ENCODE peak calls at places on chromosome 14, in six cellular contexts. One of them, this sample, is unnamed.

GRCh38 chr14:100554082-100554677 is 33.0 kb downstream of the BEGAIN start:
- DNase-seq in B cell: no peak
- DNase-seq in HCEC 1CT: no peak
- DNase-seq in hypothalamus: no peak
- DNase-seq in NCI-H2107: no peak
- DNase-seq in neuronal stem cell: no peak
- DNase-seq in this sample: no peak

GRCh38 chr14:32702571-32702970 is 236.1 kb upstream of the NPAS3 start:
- DNase-seq in B cell: peak
- DNase-seq in HCEC 1CT: no peak
- DNase-seq in hypothalamus: peak
- DNase-seq in NCI-H2107: no peak
- DNase-seq in neuronal stem cell: peak
- DNase-seq in this sample: peak

GRCh38 chr14:92960706-92961566 is 38.0 kb downstream of the CHGA start:
- DNase-seq in B cell: no peak
- DNase-seq in HCEC 1CT: peak
- DNase-seq in hypothalamus: no peak
- DNase-seq in NCI-H2107: no peak
- DNase-seq in neuronal stem cell: no peak
- DNase-seq in this sample: no peak

GRCh38 chr14:22003471-22003870 is 329.9 kb upstream of the OR4E1 start:
- DNase-seq in B cell: no peak
- DNase-seq in HCEC 1CT: no peak
- DNase-seq in hypothalamus: no peak
- DNase-seq in NCI-H2107: no peak
- DNase-seq in neuronal stem cell: no peak
- DNase-seq in this sample: no peak

GRCh38 chr14:74974364-74975058 is 19.1 kb upstream of the PGF start:
- DNase-seq in B cell: peak
- DNase-seq in HCEC 1CT: no peak
- DNase-seq in hypothalamus: no peak
- DNase-seq in NCI-H2107: no peak
- DNase-seq in neuronal stem cell: no peak
- DNase-seq in this sample: no peak

GRCh38 chr14:98997526-98998205 is 274.3 kb downstream of the BCL11B start:
- DNase-seq in B cell: no peak
- DNase-seq in HCEC 1CT: no peak
- DNase-seq in hypothalamus: no peak
- DNase-seq in NCI-H2107: no peak
- DNase-seq in neuronal stem cell: no peak
- DNase-seq in this sample: no peak

GRCh38 chr14:35789651-35790050 is 19.4 kb downstream of the RALGAPA1 start:
- DNase-seq in B cell: no peak
- DNase-seq in HCEC 1CT: peak
- DNase-seq in hypothalamus: no peak
- DNase-seq in NCI-H2107: no peak
- DNase-seq in neuronal stem cell: no peak
- DNase-seq in this sample: no peak

GRCh38 chr14:49879683-49880204 is 13.1 kb upstream of the ARF6 start:
- DNase-seq in B cell: peak
- DNase-seq in HCEC 1CT: peak
- DNase-seq in hypothalamus: no peak
- DNase-seq in NCI-H2107: peak
- DNase-seq in neuronal stem cell: no peak
- DNase-seq in this sample: peak

GRCh38 chr14:105192866-105193731 is 12.0 kb upstream of the NUDT14 start:
- DNase-seq in B cell: no peak
- DNase-seq in HCEC 1CT: peak
- DNase-seq in hypothalamus: no peak
- DNase-seq in NCI-H2107: no peak
- DNase-seq in neuronal stem cell: no peak
- DNase-seq in this sample: peak

GRCh38 chr14:39447155-39447554 is 14.9 kb upstream of the FBXO33 start:
- DNase-seq in B cell: no peak
- DNase-seq in HCEC 1CT: no peak
- DNase-seq in hypothalamus: no peak
- DNase-seq in NCI-H2107: no peak
- DNase-seq in neuronal stem cell: no peak
- DNase-seq in this sample: no peak

GRCh38 chr14:104966261-104967143 is 11.7 kb downstream of the AHNAK2 start:
- DNase-seq in B cell: no peak
- DNase-seq in HCEC 1CT: no peak
- DNase-seq in hypothalamus: no peak
- DNase-seq in NCI-H2107: no peak
- DNase-seq in neuronal stem cell: no peak
- DNase-seq in this sample: no peak

GRCh38 chr14:99350751-99351150 is 78.8 kb upstream of the BCL11B start:
- DNase-seq in B cell: no peak
- DNase-seq in HCEC 1CT: no peak
- DNase-seq in hypothalamus: no peak
- DNase-seq in NCI-H2107: no peak
- DNase-seq in neuronal stem cell: no peak
- DNase-seq in this sample: no peak

GRCh38 chr14:44657688-44658388 is 150.8 kb upstream of the FSCB start:
- DNase-seq in B cell: no peak
- DNase-seq in HCEC 1CT: no peak
- DNase-seq in hypothalamus: no peak
- DNase-seq in NCI-H2107: peak
- DNase-seq in neuronal stem cell: peak
- DNase-seq in this sample: peak

GRCh38 chr14:95472819-95473251 is 43.6 kb downstream of the SYNE3 start:
- DNase-seq in B cell: no peak
- DNase-seq in HCEC 1CT: no peak
- DNase-seq in hypothalamus: no peak
- DNase-seq in NCI-H2107: no peak
- DNase-seq in neuronal stem cell: no peak
- DNase-seq in this sample: no peak

GRCh38 chr14:105426416-105427130 is 6.9 kb downstream of the MTA1 start:
- DNase-seq in B cell: no peak
- DNase-seq in HCEC 1CT: no peak
- DNase-seq in hypothalamus: no peak
- DNase-seq in NCI-H2107: no peak
- DNase-seq in neuronal stem cell: no peak
- DNase-seq in this sample: no peak

GRCh38 chr14:49240383-49240782 is 345.8 kb downstream of the RPS29 start:
- DNase-seq in B cell: no peak
- DNase-seq in HCEC 1CT: no peak
- DNase-seq in hypothalamus: no peak
- DNase-seq in NCI-H2107: no peak
- DNase-seq in neuronal stem cell: no peak
- DNase-seq in this sample: no peak

GRCh38 chr14:105470812-105471771 is 3.5 kb upstream of the CRIP2 start:
- DNase-seq in B cell: no peak
- DNase-seq in HCEC 1CT: no peak
- DNase-seq in hypothalamus: no peak
- DNase-seq in NCI-H2107: peak
- DNase-seq in neuronal stem cell: no peak
- DNase-seq in this sample: peak

GRCh38 chr14:60775296-60775695 is 40.7 kb downstream of the MNAT1 start:
- DNase-seq in B cell: no peak
- DNase-seq in HCEC 1CT: peak
- DNase-seq in hypothalamus: no peak
- DNase-seq in NCI-H2107: no peak
- DNase-seq in neuronal stem cell: no peak
- DNase-seq in this sample: no peak

GRCh38 chr14:105364100-105364708 is 34.1 kb upstream of the TEX22 start:
- DNase-seq in B cell: peak
- DNase-seq in HCEC 1CT: peak
- DNase-seq in hypothalamus: no peak
- DNase-seq in NCI-H2107: no peak
- DNase-seq in neuronal stem cell: no peak
- DNase-seq in this sample: no peak

GRCh38 chr14:23864856-23865255 is 88.7 kb upstream of the DHRS4 start:
- DNase-seq in B cell: no peak
- DNase-seq in HCEC 1CT: no peak
- DNase-seq in hypothalamus: no peak
- DNase-seq in NCI-H2107: no peak
- DNase-seq in neuronal stem cell: no peak
- DNase-seq in this sample: no peak